ENCODE peak calls at places on chromosome 7, in five cellular contexts. A, U, O, L and R are unnamed samples.
A peak's percentile ranks its signal among the peaks of the same experiment; 100 is the strongest.

GRCh38 chr7:375901-376305 is 85.9 kb downstream of the FOXL3 start:
- DNase-seq in A (no peak), U (no peak), O (no peak), L (no peak), R (no peak)

GRCh38 chr7:22559829-22560489 is 60.0 kb upstream of the STEAP1B start:
- DNase-seq in A (peak; percentile 69), U (peak; percentile 47), O (peak; percentile 75), L (peak; percentile 24), R (peak; percentile 68)

GRCh38 chr7:135716677-135717238 is 11.2 kb downstream of the SLC13A4 start:
- DNase-seq in A (peak; percentile 40), U (no peak), O (peak; percentile 80), L (no peak), R (no peak)

GRCh38 chr7:67414858-67415257 is 418.2 kb downstream of the TYW1 start:
- DNase-seq in A (no peak), U (no peak), O (no peak), L (no peak), R (no peak)

GRCh38 chr7:128167316-128167691 is 73.8 kb upstream of the LEP start:
- DNase-seq in A (peak; percentile 69), U (no peak), O (peak; percentile 35), L (no peak), R (peak; percentile 36)

GRCh38 chr7:103731169-103731568 is 258.3 kb downstream of the RELN start:
- DNase-seq in A (no peak), U (no peak), O (no peak), L (no peak), R (no peak)

GRCh38 chr7:107694395-107694794 is 33.8 kb downstream of the SLC26A4 start:
- DNase-seq in A (no peak), U (no peak), O (no peak), L (no peak), R (no peak)

GRCh38 chr7:50335795-50336754 is 31.6 kb downstream of the IKZF1 start:
- DNase-seq in A (no peak), U (no peak), O (no peak), L (no peak), R (peak; percentile 86)

GRCh38 chr7:146106319-146106718 is 10.3 kb upstream of the CNTNAP2 start:
- DNase-seq in A (no peak), U (no peak), O (no peak), L (no peak), R (no peak)

GRCh38 chr7:90816511-90817142 is 220.5 kb downstream of the CDK14 start:
- DNase-seq in A (no peak), U (no peak), O (peak; percentile 66), L (peak; percentile 16), R (no peak)

GRCh38 chr7:4845740-4846142 is 16.1 kb downstream of the PAPOLB start:
- DNase-seq in A (peak; percentile 91), U (peak; percentile 33), O (peak; percentile 28), L (no peak), R (peak; percentile 73)

GRCh38 chr7:151247611-151248176 is 800 bp downstream of the SMARCD3 start:
- DNase-seq in A (peak; percentile 43), U (no peak), O (no peak), L (no peak), R (peak; percentile 39)

GRCh38 chr7:100489824-100490223 is 6.1 kb downstream of the NYAP1 start:
- DNase-seq in A (peak; percentile 94), U (peak; percentile 98), O (peak; percentile 73), L (peak; percentile 86), R (peak; percentile 99)

GRCh38 chr7:92809397-92810241 is 26.8 kb downstream of the CDK6 start:
- DNase-seq in A (no peak), U (no peak), O (peak; percentile 91), L (no peak), R (peak; percentile 57)

GRCh38 chr7:28179081-28180030 is 1.2 kb downstream of the JAZF1 start:
- DNase-seq in A (peak; percentile 27), U (peak; percentile 33), O (peak; percentile 58), L (peak; percentile 86), R (peak; percentile 35)

GRCh38 chr7:54785261-54785660 is 26.2 kb upstream of the SEC61G start:
- DNase-seq in A (no peak), U (no peak), O (no peak), L (no peak), R (no peak)

GRCh38 chr7:36416251-36416650 is 26.6 kb downstream of the ANLN start:
- DNase-seq in A (no peak), U (no peak), O (no peak), L (no peak), R (no peak)

GRCh38 chr7:20201380-20201779 is 15.8 kb downstream of the MACC1 start:
- DNase-seq in A (no peak), U (no peak), O (no peak), L (no peak), R (no peak)

GRCh38 chr7:100974021-100974420 is 4.7 kb downstream of the MUC12 start:
- DNase-seq in A (no peak), U (no peak), O (no peak), L (no peak), R (no peak)

GRCh38 chr7:16644987-16645592 is 464 bp downstream of the ANKMY2 start:
- DNase-seq in A (peak; percentile 50), U (no peak), O (peak; percentile 53), L (no peak), R (no peak)

GRCh38 chr7:98683514-98683913 is 66.4 kb downstream of the NPTX2 start:
- DNase-seq in A (no peak), U (no peak), O (no peak), L (no peak), R (no peak)

GRCh38 chr7:85890244-85890811 is 703.5 kb upstream of the SEMA3D start:
- DNase-seq in A (no peak), U (peak; percentile 6), O (peak; percentile 24), L (peak; percentile 1), R (peak; percentile 59)

GRCh38 chr7:95454438-95454837 is 19.6 kb upstream of the PON2 start:
- DNase-seq in A (no peak), U (no peak), O (no peak), L (no peak), R (no peak)

GRCh38 chr7:157272351-157273207 is 64.2 kb upstream of the DNAJB6 start:
- DNase-seq in A (no peak), U (no peak), O (no peak), L (no peak), R (no peak)

GRCh38 chr7:88309845-88310244 is 3.2 kb upstream of the STEAP4 start:
- DNase-seq in A (no peak), U (no peak), O (peak; percentile 96), L (no peak), R (no peak)

GRCh38 chr7:31764457-31764856 is 77.4 kb downstream of the PPP1R17 start:
- DNase-seq in A (no peak), U (no peak), O (no peak), L (no peak), R (no peak)

GRCh38 chr7:135664046-135664589 is 1.8 kb downstream of the STMP1 start:
- DNase-seq in A (no peak), U (no peak), O (peak; percentile 43), L (no peak), R (no peak)

GRCh38 chr7:120272261-120272895 is 597 bp upstream of the KCND2 start:
- DNase-seq in A (peak; percentile 30), U (peak; percentile 26), O (peak; percentile 59), L (peak; percentile 38), R (peak; percentile 77)

GRCh38 chr7:134318443-134318842 is 1.7 kb upstream of the SLC35B4 start:
- DNase-seq in A (no peak), U (no peak), O (no peak), L (no peak), R (no peak)

GRCh38 chr7:92714767-92715166 is 121.6 kb downstream of the CDK6 start:
- DNase-seq in A (no peak), U (no peak), O (no peak), L (no peak), R (no peak)

GRCh38 chr7:18429547-18429946 is 66.0 kb upstream of the HDAC9 start:
- DNase-seq in A (no peak), U (no peak), O (peak; percentile 43), L (no peak), R (no peak)

GRCh38 chr7:134302120-134302519 is 14.6 kb downstream of the SLC35B4 start:
- DNase-seq in A (no peak), U (no peak), O (no peak), L (no peak), R (no peak)

GRCh38 chr7:103148131-103148993 is 537 bp downstream of the NAPEPLD start:
- DNase-seq in A (no peak), U (no peak), O (no peak), L (no peak), R (no peak)

GRCh38 chr7:17038783-17039170 is 157.0 kb upstream of the AGR3 start:
- DNase-seq in A (no peak), U (no peak), O (no peak), L (no peak), R (no peak)

GRCh38 chr7:69757990-69758430 is 159.7 kb downstream of the AUTS2 start:
- DNase-seq in A (no peak), U (no peak), O (no peak), L (no peak), R (no peak)

GRCh38 chr7:50307368-50308012 is 3.0 kb downstream of the IKZF1 start:
- DNase-seq in A (no peak), U (no peak), O (no peak), L (no peak), R (no peak)

GRCh38 chr7:30285067-30285530 is 702 bp downstream of the ZNRF2 start:
- DNase-seq in A (no peak), U (no peak), O (peak; percentile 34), L (peak; percentile 15), R (no peak)

GRCh38 chr7:123472751-123473150 is 61.6 kb downstream of the IQUB start:
- DNase-seq in A (no peak), U (no peak), O (no peak), L (no peak), R (no peak)

GRCh38 chr7:127534636-127535035 is 50.8 kb downstream of the GCC1 start:
- DNase-seq in A (no peak), U (no peak), O (no peak), L (no peak), R (peak; percentile 33)